ENCODE peak calls at places on chromosomes 11 and 22, in seven cellular contexts. J, X, T, W, E, C and N are unnamed samples.

GRCh38 chr22:45731041-45731797 is 59.6 kb downstream of the ATXN10 start:
- DNase-seq in C (no peak), W (no peak), J (no peak), X (no peak), E (no peak), T (no peak), N (no peak)

GRCh38 chr11:69367211-69367964 is 73.4 kb downstream of the MYEOV start:
- DNase-seq in J (no peak), W (no peak), X (peak), E (no peak), C (no peak), T (no peak), N (no peak)

GRCh38 chr22:44930016-44930710 is 79.6 kb downstream of the PHF21B start:
- DNase-seq in T (peak), C (no peak), J (no peak), W (no peak), X (no peak), E (no peak), N (no peak)

GRCh38 chr11:76296731-76297130 is 84.2 kb downstream of the THAP12 start:
- DNase-seq in W (no peak), X (no peak), C (no peak), E (no peak), J (no peak), T (no peak), N (no peak)

GRCh38 chr11:114478768-114479167 is 39.5 kb downstream of the REXO2 start:
- DNase-seq in X (no peak), J (no peak), E (no peak), W (peak), T (no peak), C (no peak), N (no peak)

GRCh38 chr11:121465709-121466062 is 12.9 kb upstream of the SORL1-AS1 start:
- DNase-seq in X (no peak), E (no peak), T (no peak), W (no peak), C (no peak), J (no peak), N (no peak)

GRCh38 chr22:45579306-45579705 is 76.6 kb downstream of the FBLN1 start:
- DNase-seq in E (no peak), T (no peak), W (no peak), J (no peak), C (no peak), X (no peak), N (no peak)

GRCh38 chr22:35928273-35928798 is 100.3 kb downstream of the RBFOX2 start:
- DNase-seq in J (no peak), C (no peak), E (no peak), X (no peak), T (no peak), W (no peak), N (no peak)

GRCh38 chr11:62922653-62923371 is 1.6 kb upstream of the CHRM1 start:
- DNase-seq in E (no peak), J (no peak), C (peak), W (no peak), X (peak), T (no peak), N (no peak)

GRCh38 chr11:128288368-128288767 is 299.0 kb downstream of the ETS1 start:
- DNase-seq in C (no peak), T (no peak), X (no peak), E (no peak), J (no peak), W (no peak), N (no peak)

GRCh38 chr11:130428692-130429681 is 578 bp upstream of the ADAMTS8 start:
- DNase-seq in X (no peak), C (no peak), W (no peak), E (no peak), J (no peak), T (no peak), N (no peak)

GRCh38 chr11:21133244-21133643 is 463.9 kb downstream of the NELL1 start:
- DNase-seq in C (no peak), E (no peak), X (no peak), J (no peak), T (no peak), W (no peak), N (no peak)

GRCh38 chr22:17101475-17102296 is 16.9 kb downstream of the IL17RA start:
- DNase-seq in X (no peak), E (no peak), W (no peak), T (no peak), J (no peak), C (no peak), N (no peak)

GRCh38 chr11:74634537-74634936 is 42.2 kb downstream of the POLD3 start:
- DNase-seq in J (peak), W (peak), X (no peak), E (no peak), T (no peak), C (peak), N (no peak)

GRCh38 chr11:129373489-129373953 is 2.1 kb upstream of the BARX2 start:
- DNase-seq in J (no peak), T (no peak), X (no peak), C (no peak), E (no peak), W (no peak), N (no peak)

DNA sequence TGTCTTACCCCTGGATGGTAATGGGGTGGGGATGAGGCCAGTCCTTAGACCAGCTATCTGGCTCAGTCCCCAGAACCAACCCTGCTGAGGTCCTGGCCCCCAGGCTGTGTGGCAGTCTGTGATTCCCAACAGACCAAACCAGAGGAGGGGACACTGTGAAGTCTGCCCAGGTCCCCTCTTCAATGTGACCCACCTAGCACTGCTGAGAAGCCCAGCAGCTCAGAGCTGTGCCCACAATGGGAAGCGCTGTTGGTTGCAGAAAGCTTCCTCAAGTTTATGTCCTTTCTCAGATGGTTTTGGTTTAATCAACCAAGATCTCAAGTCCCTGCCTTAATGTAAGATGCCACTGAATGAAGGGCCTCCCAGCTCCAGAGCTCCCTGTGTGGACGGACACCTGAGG is 114.7 kb upstream of the IGLL5 start:
- DNase-seq in W (no peak), J (no peak), T (no peak), E (no peak), C (no peak), X (no peak), N (no peak)
- H3K9ac ChIP-seq in W (no peak), J (no peak), T (no peak), E (no peak), C (no peak), X (no peak), N (no peak)

DNA sequence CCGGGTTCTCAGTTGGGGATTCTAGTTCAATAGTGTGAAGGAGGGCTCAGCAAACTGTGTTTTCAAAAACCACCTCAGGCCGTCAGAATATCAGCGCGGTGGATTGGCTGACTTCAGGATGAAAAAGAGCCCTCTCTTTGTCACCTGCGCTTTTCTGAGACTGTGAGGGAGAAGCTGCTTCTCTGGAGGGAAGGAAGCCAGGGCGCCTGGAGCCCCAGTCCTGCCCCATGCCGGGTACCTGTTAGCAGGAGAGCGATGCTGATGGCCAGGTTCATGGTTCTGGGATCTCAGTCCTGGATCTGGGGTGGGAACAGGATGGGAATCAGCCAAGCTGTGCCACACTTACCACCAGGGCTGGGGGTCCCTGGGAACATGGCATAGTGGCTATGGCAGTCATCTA is 2.3 kb downstream of the THY1 start:
- DNase-seq in W (no peak), E (no peak), T (no peak), X (no peak), C (no peak), J (no peak), N (no peak)
- TF ChIP-seq POLR2AphosphoS5 in W (no peak), E (no peak), T (no peak), X (peak), C (no peak), J (no peak), N (no peak)

DNA sequence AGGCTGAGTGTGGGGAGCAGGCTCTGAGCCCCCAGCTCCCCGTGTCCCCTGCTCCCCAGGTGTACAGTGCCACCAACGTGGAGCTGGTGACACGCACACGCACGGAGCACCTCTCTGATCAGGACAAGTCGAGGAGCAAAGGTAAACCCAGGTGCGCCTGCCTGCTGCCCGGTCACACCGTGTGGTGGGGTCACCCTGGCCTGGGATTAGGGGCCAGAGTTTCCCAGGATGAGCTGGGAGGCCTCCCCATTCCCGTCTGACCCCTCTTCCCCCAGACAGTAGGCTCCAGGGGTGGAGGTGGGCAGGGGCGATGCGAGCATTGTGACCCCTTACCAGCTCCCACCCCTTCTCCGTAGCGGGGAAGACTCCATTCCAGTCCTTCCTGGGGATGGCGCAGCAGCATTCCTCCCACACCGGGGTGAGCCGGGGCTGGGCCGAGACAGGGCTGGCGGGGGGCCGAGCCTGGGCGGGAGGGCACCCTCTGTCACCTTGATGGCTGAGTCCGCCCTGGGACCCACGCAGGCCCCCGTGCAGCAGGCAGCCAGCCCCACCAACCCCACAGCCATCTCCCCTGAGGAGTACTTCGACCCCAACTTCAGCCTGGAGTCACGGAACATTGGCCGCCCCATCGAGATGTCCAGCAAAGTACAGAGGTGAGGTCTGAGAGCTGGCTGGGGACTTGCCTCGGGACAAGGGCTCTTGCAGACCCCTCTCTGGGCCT is 3.7 kb upstream of the SSH3 start:
- DNase-seq in C (no peak), X (no peak), J (no peak), E (no peak), T (no peak), W (no peak), N (no peak)
- H3K9ac ChIP-seq in C (no peak), X (no peak), J (no peak), E (no peak), T (no peak), W (no peak), N (no peak)

DNA sequence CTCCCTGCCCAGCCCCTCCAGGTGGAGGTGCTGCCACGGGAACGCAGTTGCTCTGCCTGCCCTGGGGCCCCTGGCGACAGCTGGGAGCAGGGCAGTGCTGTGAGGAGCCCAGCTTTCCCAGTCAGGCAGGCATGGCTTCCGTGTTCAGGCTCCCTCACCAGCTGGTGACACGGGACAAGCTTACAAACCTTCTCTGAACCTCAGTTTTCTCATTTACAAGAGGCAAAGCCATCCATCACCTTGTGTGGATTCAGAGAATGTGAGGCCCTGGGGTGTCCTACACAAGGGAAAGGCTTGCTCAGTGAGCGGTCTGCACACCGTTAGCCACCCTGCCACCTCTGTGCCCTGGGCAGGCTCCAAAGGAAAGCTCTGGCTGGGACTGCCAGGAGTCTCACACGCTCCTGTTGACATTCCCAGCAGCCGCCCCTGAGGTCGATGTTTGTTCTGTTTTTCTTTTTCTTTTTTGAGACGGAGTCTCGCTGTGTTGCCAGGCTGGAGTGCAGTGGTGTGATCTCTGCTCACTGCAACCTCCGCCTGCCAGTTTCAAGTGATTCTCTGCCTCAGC is 23.5 kb downstream of the SUN2 start:
- DNase-seq in E (no peak), X (no peak), T (no peak), W (no peak), C (no peak), J (no peak), N (no peak)
- TF ChIP-seq POLR2AphosphoS5 in E (no peak), X (no peak), T (no peak), W (no peak), C (no peak), J (no peak), N (no peak)

GRCh38 chr11:65981972-65982823 is 19.8 kb downstream of the EIF1AD start:
- DNase-seq in C (no peak), T (peak), W (no peak), X (no peak), J (no peak), E (no peak), N (no peak)
- H3K9ac ChIP-seq in C (no peak), T (no peak), W (no peak), X (no peak), J (no peak), E (no peak), N (no peak)

GRCh38 chr22:31277741-31278642 is 14.3 kb downstream of the PIK3IP1 start:
- DNase-seq in T (no peak), C (no peak), E (no peak), W (no peak), J (no peak), X (no peak), N (no peak)
- TF ChIP-seq POLR2AphosphoS5 in T (no peak), C (no peak), E (no peak), W (no peak), J (no peak), X (no peak), N (no peak)

GRCh38 chr22:22396741-22397291 is 111.7 kb downstream of the ZNF280B start:
- DNase-seq in J (no peak), T (no peak), E (no peak), C (peak), X (no peak), W (no peak), N (no peak)

GRCh38 chr22:22397292-22397870 is 111.2 kb downstream of the ZNF280B start:
- DNase-seq in T (no peak), W (peak), J (peak), X (no peak), C (peak), E (no peak), N (no peak)

GRCh38 chr22:22398530-22399327 is 109.8 kb downstream of the ZNF280B start:
- DNase-seq in C (peak), W (no peak), X (no peak), T (no peak), J (no peak), E (no peak), N (no peak)

GRCh38 chr22:22400099-22400498 is 108.4 kb downstream of the ZNF280B start:
- DNase-seq in W (no peak), T (no peak), C (peak), J (no peak), E (no peak), X (no peak), N (no peak)

DNA sequence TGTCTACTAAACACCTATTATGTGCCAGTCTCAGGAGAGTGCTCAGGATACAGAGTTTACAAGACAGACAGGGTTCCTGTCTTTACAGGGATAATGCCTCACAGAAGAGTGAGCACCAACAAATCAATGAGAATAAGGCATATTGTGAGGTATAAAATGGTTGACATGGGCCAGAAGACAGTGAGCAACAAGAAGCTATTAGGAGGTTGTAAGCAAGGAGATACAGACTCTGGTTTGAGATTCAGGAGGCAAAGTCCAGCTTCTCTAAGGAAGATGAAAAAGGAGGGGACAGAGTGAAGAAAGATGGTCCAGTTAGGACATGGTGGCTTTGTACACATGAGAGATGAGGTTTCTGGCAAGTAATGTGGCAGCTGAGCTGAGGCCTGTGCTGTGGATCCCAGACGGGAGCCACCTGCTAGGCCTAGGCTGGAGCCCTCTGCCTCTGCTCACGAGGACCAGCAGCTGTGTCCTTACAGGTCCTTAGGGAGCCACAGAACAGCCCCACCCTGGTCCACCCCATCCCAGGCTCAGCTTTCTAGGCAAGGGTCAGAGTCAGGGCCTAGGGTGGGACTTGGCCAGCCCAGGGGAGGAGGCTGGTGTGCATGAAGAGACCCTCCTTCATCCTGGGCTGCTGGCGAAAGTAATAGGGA is 110.5 kb downstream of the ZNF280B start:
- DNase-seq in J (no peak), E (no peak), T (no peak), C (peak), X (no peak), W (no peak), N (no peak)
- H3K9ac ChIP-seq in J (no peak), E (no peak), T (no peak), C (no peak), X (no peak), W (no peak), N (no peak)

GRCh38 chr22:29353860-29354259 is 34.5 kb downstream of the AP1B1 start:
- DNase-seq in E (no peak), C (no peak), T (no peak), X (no peak), J (no peak), W (no peak), N (no peak)

DNA sequence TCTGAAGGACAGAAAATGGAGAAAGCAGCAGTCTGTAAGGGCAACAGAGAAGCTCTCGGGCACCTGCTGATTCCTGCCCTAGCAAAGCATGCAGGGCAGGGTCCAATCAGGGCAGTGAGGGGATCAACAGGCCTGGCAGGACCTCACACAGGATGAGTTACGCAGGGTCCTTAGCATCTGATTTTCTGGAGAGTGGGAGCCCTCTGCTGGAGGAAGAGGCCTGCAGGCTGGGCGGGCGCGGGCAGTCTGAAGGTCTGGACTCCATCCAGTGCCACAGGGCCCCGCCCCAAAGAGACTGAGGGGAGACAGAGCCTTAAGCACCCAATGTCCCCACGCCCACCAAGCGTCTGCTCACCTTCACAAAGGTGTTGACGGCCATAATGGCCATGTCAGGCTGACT is 28.9 kb downstream of the AP1B1 start:
- DNase-seq in T (peak), C (peak), W (peak), J (peak), E (no peak), X (peak), N (no peak)
- TF ChIP-seq POLR2AphosphoS5 in T (no peak), C (no peak), W (no peak), J (no peak), E (no peak), X (no peak), N (no peak)